ENCODE peak calls at places on chromosome 3, in eight cellular contexts. L is activated naive CD4-positive, alpha-beta T cell treated with anti-CD3 and anti-CD28 coated beads, Interleukin-2, amount 50 U/mL, for 72 hours; V is IMR-90; S is left lobe of liver; T is heart right ventricle; J is sciatic nerve; U is WTC11; E is stimulated activated effector memory CD8-positive, alpha-beta T cell treated with anti-CD3 and anti-CD28 coated beads, Interleukin-12 subunit alpha, Interleukin-12 subunit beta, amount 100 ng/mL, for 72 hours. Z is an unnamed sample.
A peak's percentile ranks its signal among the peaks of the same experiment; 100 is the strongest.

GRCh38 chr3:37523361-37523760 is 338.3 kb upstream of the CTDSPL start:
- ATAC-seq in J (no peak), T (no peak), S (peak; percentile 39), E (no peak), U (no peak), V (no peak), L (no peak), Z (no peak)

GRCh38 chr3:55329849-55330248 is 157.3 kb downstream of the WNT5A start:
- ATAC-seq in E (no peak), T (no peak), J (no peak), S (no peak), U (no peak), V (peak; percentile 66), L (no peak), Z (peak; percentile 83)

GRCh38 chr3:126125781-126126251 is 41.9 kb upstream of the SLC41A3 start:
- ATAC-seq in L (no peak), V (no peak), T (no peak), U (no peak), S (no peak), E (peak; percentile 12), J (no peak), Z (no peak)

GRCh38 chr3:69505770-69506407 is 120.0 kb upstream of the FRMD4B start:
- ATAC-seq in T (peak; percentile 76), J (peak; percentile 24), U (no peak), E (no peak), L (no peak), V (no peak), S (no peak), Z (no peak)

GRCh38 chr3:75294124-75294523 is 370.0 kb upstream of the FRG2C start:
- ATAC-seq in T (peak; percentile 96), U (peak; percentile 100), E (no peak), S (peak; percentile 94), L (peak; percentile 44), V (peak; percentile 100), J (peak; percentile 98), Z (peak; percentile 87)

GRCh38 chr3:77038928-77039605 is 832 bp upstream of the ROBO2 start:
- ATAC-seq in T (peak; percentile 40), S (peak; percentile 8), V (peak; percentile 13), J (peak; percentile 56), U (peak; percentile 4), L (no peak), E (no peak), Z (peak; percentile 38)

GRCh38 chr3:100912571-100912970 is 80.7 kb downstream of the ABI3BP start:
- ATAC-seq in E (no peak), V (no peak), L (no peak), T (no peak), J (no peak), U (peak; percentile 66), S (no peak), Z (no peak)

GRCh38 chr3:49412632-49413337 is 562 bp downstream of the TCTA start:
- ATAC-seq in V (no peak), T (no peak), L (no peak), J (no peak), E (peak; percentile 0), U (no peak), S (no peak), Z (peak; percentile 12)

GRCh38 chr3:61663728-61664492 is 102.5 kb downstream of the PTPRG start:
- ATAC-seq in E (no peak), V (peak; percentile 94), T (no peak), U (peak; percentile 78), L (no peak), S (no peak), J (peak; percentile 73), Z (peak; percentile 97)

GRCh38 chr3:123157209-123157597 is 44.5 kb upstream of the SEC22A start:
- ATAC-seq in S (peak; percentile 60), V (no peak), T (no peak), J (no peak), L (no peak), U (no peak), E (no peak), Z (no peak)

GRCh38 chr3:180306155-180306554 is 269.4 kb upstream of the PEX5L start:
- ATAC-seq in T (no peak), U (no peak), L (no peak), S (no peak), J (no peak), E (no peak), V (no peak), Z (no peak)

GRCh38 chr3:141458937-141459510 is 27.8 kb upstream of the RASA2 start:
- ATAC-seq in J (no peak), U (no peak), L (no peak), E (no peak), T (no peak), S (no peak), V (no peak), Z (no peak)

GRCh38 chr3:46375814-46376213 is 5.1 kb downstream of the CCR5 start:
- ATAC-seq in S (no peak), V (no peak), T (no peak), J (no peak), E (no peak), L (no peak), U (no peak), Z (no peak)

GRCh38 chr3:195892355-195893120 is 15.8 kb downstream of the TNK2 start:
- ATAC-seq in V (peak; percentile 9), E (no peak), J (peak; percentile 64), T (peak; percentile 32), S (peak; percentile 56), L (no peak), U (no peak), Z (peak; percentile 18)

GRCh38 chr3:108008931-108009635 is 81.7 kb downstream of the CD47 start:
- ATAC-seq in V (no peak), L (no peak), E (no peak), J (no peak), T (no peak), S (no peak), U (no peak), Z (peak; percentile 62)

GRCh38 chr3:13189639-13190375 is 116.6 kb upstream of the IQSEC1 start:
- ATAC-seq in T (no peak), J (no peak), V (peak; percentile 32), S (peak; percentile 57), L (peak; percentile 94), U (no peak), E (peak; percentile 86), Z (peak; percentile 34)

GRCh38 chr3:123533554-123534159 is 51.2 kb downstream of the HACD2 start:
- ATAC-seq in U (no peak), V (peak; percentile 70), S (peak; percentile 64), E (no peak), J (no peak), L (no peak), T (no peak), Z (no peak)

GRCh38 chr3:14431928-14432834 is 29.8 kb downstream of the SLC6A6 start:
- ATAC-seq in T (peak; percentile 71), V (peak; percentile 80), J (peak; percentile 83), U (peak; percentile 55), L (peak; percentile 90), S (peak; percentile 71), E (peak; percentile 93), Z (peak; percentile 78)

GRCh38 chr3:101890716-101891115 is 41.4 kb downstream of the NFKBIZ start:
- ATAC-seq in E (peak; percentile 98), S (peak; percentile 80), T (no peak), L (peak; percentile 82), J (no peak), V (peak; percentile 82), U (no peak), Z (peak; percentile 59)

GRCh38 chr3:144843099-144843498 is 871.5 kb downstream of the DIPK2A start:
- ATAC-seq in J (no peak), S (no peak), E (no peak), V (no peak), U (peak; percentile 51), L (no peak), T (no peak), Z (peak; percentile 43)

GRCh38 chr3:130961458-130961857 is 65.2 kb downstream of the ASTE1 start:
- ATAC-seq in S (no peak), T (no peak), J (no peak), V (no peak), L (no peak), E (no peak), U (no peak), Z (no peak)